ENCODE peak calls at places on chromosomes 2 and 18, in eight cellular contexts. P is hypothalamus; K is NCI-H1105 treated with DMSO at 0.1 percent for 48 hours; A is NCI-H1092 treated with DMSO at 0.1 percent for 48 hours; Y is activated CD4-positive, alpha-beta T cell treated with anti-CD3 and anti-CD28 coated beads, Interleukin-2, amount 50 U/mL, for 1 hour; W is stimulated activated naive CD4-positive, alpha-beta T cell; Z is EL; J is NCI-H1417. Q is an unnamed sample.

GRCh38 chr2:16832910-16833309 is 167.3 kb upstream of the CYRIA start:
- DNase-seq in Z (no peak), P (no peak), W (no peak), Y (no peak), A (no peak), K (no peak), J (no peak), Q (no peak)

GRCh38 chr2:10407841-10408648 is 40.1 kb downstream of the ODC1 start:
- DNase-seq in A (no peak), W (peak), Z (peak), J (peak), P (no peak), K (no peak), Y (peak), Q (peak)

GRCh38 chr2:58918138-58918537 is 677.0 kb upstream of the FANCL start:
- DNase-seq in W (no peak), J (no peak), K (no peak), A (no peak), P (no peak), Y (no peak), Z (peak), Q (no peak)

GRCh38 chr2:189204322-189204941 is 24.9 kb upstream of the COL5A2 start:
- DNase-seq in P (no peak), Z (peak), K (no peak), W (no peak), J (no peak), Y (no peak), A (no peak), Q (no peak)

GRCh38 chr2:212726403-212726802 is 187.8 kb upstream of the ERBB4 start:
- DNase-seq in P (no peak), J (peak), Z (no peak), A (no peak), K (no peak), W (no peak), Y (no peak), Q (no peak)

GRCh38 chr2:132984731-132985130 is 314.7 kb upstream of the LYPD1 start:
- DNase-seq in A (peak), Y (no peak), W (no peak), K (no peak), Z (no peak), P (no peak), J (no peak), Q (no peak)

GRCh38 chr2:217263796-217264195 is 403.9 kb upstream of the TNP1 start:
- DNase-seq in J (peak), W (no peak), Z (no peak), Y (no peak), K (no peak), A (no peak), P (no peak), Q (no peak)

GRCh38 chr2:151974997-151975396 is 123.8 kb downstream of the CACNB4 start:
- DNase-seq in P (no peak), A (no peak), Y (no peak), J (no peak), W (no peak), Z (no peak), K (no peak), Q (no peak)

GRCh38 chr2:236743623-236744280 is 174.1 kb downstream of the ACKR3 start:
- DNase-seq in P (no peak), Z (peak), K (no peak), W (no peak), J (no peak), A (no peak), Y (no peak), Q (no peak)

GRCh38 chr2:178392215-178392614 is 58.8 kb downstream of the PRKRA start:
- DNase-seq in J (no peak), W (no peak), K (no peak), P (no peak), Z (peak), A (no peak), Y (no peak), Q (no peak)

GRCh38 chr2:239772721-239773120 is 252.4 kb downstream of the NDUFA10 start:
- DNase-seq in Y (no peak), P (no peak), K (no peak), J (no peak), Z (no peak), A (no peak), W (no peak), Q (no peak)

GRCh38 chr18:48157956-48158355 is 227.5 kb upstream of the SMAD2 start:
- DNase-seq in J (no peak), K (no peak), W (no peak), Y (no peak), Z (no peak), P (no peak), A (no peak), Q (no peak)

GRCh38 chr2:21095178-21095577 is 28.6 kb upstream of the TDRD15 start:
- DNase-seq in Z (no peak), K (no peak), A (no peak), W (no peak), J (no peak), Y (no peak), P (no peak), Q (no peak)

GRCh38 chr18:57561728-57562423 is 24.6 kb downstream of the FECH start:
- DNase-seq in W (no peak), J (peak), A (peak), K (peak), Z (peak), P (no peak), Y (no peak), Q (peak)

GRCh38 chr2:172446524-172447063 is 19.2 kb downstream of the ITGA6 start:
- DNase-seq in Y (no peak), Z (peak), W (no peak), P (no peak), A (no peak), J (no peak), K (no peak), Q (no peak)

GRCh38 chr18:77461062-77461693 is 211.5 kb downstream of the GALR1 start:
- DNase-seq in Z (no peak), A (no peak), W (no peak), P (no peak), K (no peak), J (no peak), Y (no peak), Q (no peak)

GRCh38 chr2:215705771-215706261 is 269.9 kb upstream of the FN1 start:
- DNase-seq in Z (no peak), A (no peak), K (no peak), Y (no peak), P (no peak), W (no peak), J (no peak), Q (no peak)

GRCh38 chr18:71529708-71530303 is 1014.3 kb downstream of the CBLN2 start:
- DNase-seq in Z (no peak), Y (no peak), K (peak), A (peak), J (no peak), P (no peak), W (no peak), Q (no peak)

GRCh38 chr2:86566158-86566827 is 3.0 kb upstream of the CHMP3 start:
- DNase-seq in W (no peak), J (no peak), A (no peak), K (no peak), P (no peak), Y (no peak), Z (no peak), Q (no peak)

GRCh38 chr18:36663312-36663711 is 165.5 kb downstream of the TPGS2 start:
- DNase-seq in A (no peak), Y (no peak), Z (no peak), K (no peak), P (no peak), J (no peak), W (no peak), Q (no peak)

GRCh38 chr2:199303814-199304213 is 153.9 kb downstream of the SATB2 start:
- DNase-seq in A (no peak), J (no peak), Z (peak), Y (no peak), K (no peak), P (peak), W (no peak), Q (no peak)

GRCh38 chr2:234949762-234950434 is 1.9 kb upstream of the SH3BP4 start:
- DNase-seq in Y (no peak), A (no peak), W (no peak), K (no peak), Z (peak), P (no peak), J (no peak), Q (no peak)

GRCh38 chr2:54859997-54860701 is 136.7 kb downstream of the EML6 start:
- DNase-seq in W (no peak), J (no peak), A (no peak), P (no peak), Y (no peak), Z (peak), K (no peak), Q (no peak)

GRCh38 chr2:37837576-37838335 is 87.3 kb upstream of the RMDN2 start:
- DNase-seq in J (no peak), K (no peak), Z (no peak), Y (no peak), P (no peak), W (no peak), A (no peak), Q (no peak)

GRCh38 chr2:169702979-169703378 is 8.7 kb downstream of the PHOSPHO2 start:
- DNase-seq in Z (no peak), P (no peak), J (no peak), K (no peak), A (no peak), W (no peak), Y (no peak), Q (no peak)

GRCh38 chr18:35478520-35479435 is 19.0 kb downstream of the INO80C start:
- DNase-seq in W (no peak), Y (no peak), Z (peak), K (no peak), P (peak), J (no peak), A (peak), Q (no peak)

GRCh38 chr2:54738281-54738680 is 14.8 kb downstream of the EML6 start:
- DNase-seq in A (no peak), Z (no peak), K (no peak), P (no peak), W (no peak), Y (no peak), J (no peak), Q (no peak)

GRCh38 chr18:79784071-79784913 is 13.4 kb upstream of the KCNG2 start:
- DNase-seq in W (no peak), Y (no peak), A (no peak), J (no peak), P (no peak), Z (no peak), K (no peak), Q (no peak)

GRCh38 chr2:206502729-206503128 is 59.4 kb downstream of the ADAM23 start:
- DNase-seq in Y (no peak), Z (no peak), P (no peak), K (no peak), A (no peak), J (no peak), W (no peak), Q (no peak)

GRCh38 chr18:48022531-48023330 is 92.3 kb upstream of the SMAD2 start:
- DNase-seq in J (peak), P (no peak), A (peak), Z (peak), W (no peak), Y (no peak), K (peak), Q (no peak)

GRCh38 chr2:168649105-168649504 is 153.3 kb upstream of the NOSTRIN start:
- DNase-seq in Z (no peak), J (no peak), W (no peak), P (no peak), K (no peak), A (no peak), Y (no peak), Q (no peak)

GRCh38 chr2:72995420-72996151 is 75.9 kb downstream of the SFXN5 start:
- DNase-seq in A (no peak), Z (no peak), J (no peak), W (no peak), P (no peak), K (no peak), Y (no peak), Q (no peak)

GRCh38 chr2:206160807-206161179 is 1.1 kb downstream of the EEF1B2 start:
- DNase-seq in Z (no peak), Y (no peak), J (no peak), K (no peak), W (no peak), P (no peak), A (no peak), Q (no peak)

GRCh38 chr18:41436772-41437171 is 518.3 kb upstream of the PIK3C3 start:
- DNase-seq in P (no peak), A (no peak), Y (no peak), Z (no peak), J (no peak), K (no peak), W (no peak), Q (no peak)